ENCODE peak calls at places on chromosomes 11 and 22, in four cellular contexts. One of them, this sample, is unnamed.

GRCh38 chr11:73087730-73088129 is 54.4 kb downstream of the FCHSD2 start:
- DNase-seq in ELR: peak; percentile 8
- DNase-seq in activated CD4-positive, alpha-beta T cell treated with anti-CD3 and anti-CD28 coated beads, Interleukin-2, amount 50 U/mL, for 48 hours: no peak
- DNase-seq in T-helper 1 cell: no peak
- DNase-seq in this sample: no peak

GRCh38 chr11:8932564-8933180 is at the start of gene C11orf16:
- DNase-seq in ELR: no peak
- DNase-seq in activated CD4-positive, alpha-beta T cell treated with anti-CD3 and anti-CD28 coated beads, Interleukin-2, amount 50 U/mL, for 48 hours: no peak
- DNase-seq in T-helper 1 cell: no peak
- DNase-seq in this sample: no peak

GRCh38 chr22:44153705-44154104 is 27.0 kb upstream of the PARVG start:
- DNase-seq in ELR: no peak
- DNase-seq in activated CD4-positive, alpha-beta T cell treated with anti-CD3 and anti-CD28 coated beads, Interleukin-2, amount 50 U/mL, for 48 hours: no peak
- DNase-seq in T-helper 1 cell: no peak
- DNase-seq in this sample: no peak

GRCh38 chr11:129446572-129446971 is 70.9 kb downstream of the BARX2 start:
- DNase-seq in ELR: no peak
- DNase-seq in activated CD4-positive, alpha-beta T cell treated with anti-CD3 and anti-CD28 coated beads, Interleukin-2, amount 50 U/mL, for 48 hours: no peak
- DNase-seq in T-helper 1 cell: no peak
- DNase-seq in this sample: no peak

GRCh38 chr11:133919330-133920108 is 37.2 kb downstream of the IGSF9B start:
- DNase-seq in ELR: no peak
- DNase-seq in activated CD4-positive, alpha-beta T cell treated with anti-CD3 and anti-CD28 coated beads, Interleukin-2, amount 50 U/mL, for 48 hours: no peak
- DNase-seq in T-helper 1 cell: no peak
- DNase-seq in this sample: no peak

GRCh38 chr11:35846874-35847273 is 97.0 kb upstream of the LDLRAD3 start:
- DNase-seq in ELR: no peak
- DNase-seq in activated CD4-positive, alpha-beta T cell treated with anti-CD3 and anti-CD28 coated beads, Interleukin-2, amount 50 U/mL, for 48 hours: no peak
- DNase-seq in T-helper 1 cell: no peak
- DNase-seq in this sample: no peak

GRCh38 chr11:117586392-117586791 is 210.6 kb downstream of the DSCAML1 start:
- DNase-seq in ELR: no peak
- DNase-seq in activated CD4-positive, alpha-beta T cell treated with anti-CD3 and anti-CD28 coated beads, Interleukin-2, amount 50 U/mL, for 48 hours: no peak
- DNase-seq in T-helper 1 cell: no peak
- DNase-seq in this sample: no peak

GRCh38 chr11:88384004-88384677 is 46.6 kb upstream of the CTSC start:
- DNase-seq in ELR: peak; percentile 58
- DNase-seq in activated CD4-positive, alpha-beta T cell treated with anti-CD3 and anti-CD28 coated beads, Interleukin-2, amount 50 U/mL, for 48 hours: no peak
- DNase-seq in T-helper 1 cell: no peak
- DNase-seq in this sample: no peak

GRCh38 chr11:68962527-68963250 is 18.1 kb downstream of the MRGPRD start:
- DNase-seq in ELR: no peak
- DNase-seq in activated CD4-positive, alpha-beta T cell treated with anti-CD3 and anti-CD28 coated beads, Interleukin-2, amount 50 U/mL, for 48 hours: no peak
- DNase-seq in T-helper 1 cell: peak; percentile 30
- DNase-seq in this sample: no peak

GRCh38 chr11:134858783-134859480 is 446.9 kb upstream of the B3GAT1 start:
- DNase-seq in ELR: no peak
- DNase-seq in activated CD4-positive, alpha-beta T cell treated with anti-CD3 and anti-CD28 coated beads, Interleukin-2, amount 50 U/mL, for 48 hours: no peak
- DNase-seq in T-helper 1 cell: no peak
- DNase-seq in this sample: no peak

GRCh38 chr11:2186669-2187266 is 15.2 kb upstream of the TH start:
- DNase-seq in ELR: peak; percentile 56
- DNase-seq in activated CD4-positive, alpha-beta T cell treated with anti-CD3 and anti-CD28 coated beads, Interleukin-2, amount 50 U/mL, for 48 hours: peak; percentile 44
- DNase-seq in T-helper 1 cell: no peak
- DNase-seq in this sample: peak; percentile 60